ENCODE peak calls at places on chromosomes 13 and 19, in four cellular contexts. Z is BJ; U is colonic mucosa; K is effector memory CD4-positive, alpha-beta T cell. Y is an unnamed sample.

GRCh38 chr19:35295792-35296462 is 4.0 kb downstream of the MAG start:
- DNase-seq in U (no peak), Z (no peak), K (no peak), Y (peak)

GRCh38 chr19:3176715-3177501 is 1.7 kb upstream of the S1PR4 start:
- DNase-seq in U (peak), K (peak), Z (peak), Y (no peak)

GRCh38 chr13:76512676-76513277 is 373.4 kb downstream of the KCTD12 start:
- DNase-seq in U (no peak), K (no peak), Z (peak), Y (no peak)

GRCh38 chr19:18637644-18638630 is 1.1 kb downstream of the KLHL26 start:
- DNase-seq in K (no peak), Z (no peak), U (peak), Y (peak)

GRCh38 chr19:49415102-49415809 is 8.0 kb downstream of the PTH2 start:
- DNase-seq in K (no peak), Z (no peak), U (no peak), Y (no peak)

GRCh38 chr13:82747948-82748347 is 1134.3 kb downstream of the SLITRK1 start:
- DNase-seq in U (no peak), K (no peak), Z (peak), Y (no peak)

GRCh38 chr13:82467626-82468025 is 1414.6 kb downstream of the SLITRK1 start:
- DNase-seq in U (no peak), K (no peak), Z (no peak), Y (no peak)

GRCh38 chr13:94710881-94711560 is 1.3 kb downstream of the SOX21 start:
- DNase-seq in Z (no peak), K (no peak), U (no peak), Y (no peak)

GRCh38 chr13:26037302-26037701 is 14.5 kb downstream of the SHISA2 start:
- DNase-seq in Z (no peak), K (no peak), U (peak), Y (peak)

GRCh38 chr13:45496942-45497341 is 32.2 kb downstream of the COG3 start:
- DNase-seq in Z (no peak), K (no peak), U (no peak), Y (no peak)

GRCh38 chr19:15291089-15291488 is 41.2 kb downstream of the BRD4 start:
- DNase-seq in U (no peak), K (no peak), Z (no peak), Y (no peak)

GRCh38 chr19:7500811-7501450 is 12.1 kb upstream of the PEX11G start:
- DNase-seq in Z (no peak), K (no peak), U (peak), Y (peak)

GRCh38 chr19:16370671-16371391 is 46.2 kb downstream of the KLF2 start:
- DNase-seq in Z (no peak), K (no peak), U (no peak), Y (peak)

GRCh38 chr19:50820549-50821247 is 2.9 kb downstream of the KLK1 start:
- DNase-seq in U (peak), Z (no peak), K (no peak), Y (no peak)

GRCh38 chr13:99721606-99722384 is 220.5 kb downstream of the TM9SF2 start:
- DNase-seq in U (no peak), Z (no peak), K (no peak), Y (no peak)

GRCh38 chr13:98370806-98371553 is 193.9 kb upstream of the RNF113B start:
- DNase-seq in Z (peak), K (no peak), U (no peak), Y (no peak)

GRCh38 chr13:20065516-20065915 is 95.3 kb downstream of the GJA3 start:
- DNase-seq in U (no peak), Z (no peak), K (no peak), Y (no peak)

GRCh38 chr13:20058476-20058875 is 99.9 kb downstream of the ZMYM2 start:
- DNase-seq in Z (no peak), K (no peak), U (no peak), Y (no peak)

GRCh38 chr13:20069956-20070355 is 90.9 kb downstream of the GJA3 start:
- DNase-seq in U (no peak), Z (peak), K (no peak), Y (no peak)

GRCh38 chr13:20064128-20064527 is 96.7 kb downstream of the GJA3 start:
- DNase-seq in K (no peak), Z (no peak), U (no peak), Y (no peak)
- H3K4me3 ChIP-seq in K (no peak), Z (no peak), U (no peak), Y (no peak)

GRCh38 chr13:113854238-113855011 is 9.5 kb downstream of the GAS6 start:
- DNase-seq in U (peak), Z (no peak), K (no peak), Y (peak)
- H3K4me3 ChIP-seq in U (no peak), Z (no peak), K (no peak), Y (peak)

GRCh38 chr13:112209731-112210130 is 142.8 kb downstream of the SOX1 start:
- DNase-seq in U (no peak), K (no peak), Z (no peak), Y (no peak)
- H3K4me3 ChIP-seq in U (no peak), K (no peak), Z (no peak), Y (no peak)

GRCh38 chr19:29812080-29812880 is 489 bp downstream of the CCNE1 start:
- DNase-seq in U (peak), Z (no peak), K (no peak), Y (no peak)
- H3K4me3 ChIP-seq in U (peak), Z (peak), K (peak), Y (peak)

GRCh38 chr13:21067794-21068193 is 6.4 kb upstream of the LATS2 start:
- DNase-seq in Z (no peak), U (no peak), K (no peak), Y (no peak)

GRCh38 chr13:21069561-21070004 is 8.2 kb upstream of the LATS2 start:
- DNase-seq in K (no peak), U (no peak), Z (peak), Y (no peak)

GRCh38 chr13:21071015-21071414 is 9.6 kb upstream of the LATS2 start:
- DNase-seq in Z (no peak), U (no peak), K (no peak), Y (no peak)

GRCh38 chr13:21063031-21063430 is 1.6 kb upstream of the LATS2 start:
- DNase-seq in U (peak), Z (no peak), K (no peak), Y (no peak)

GRCh38 chr13:21066946-21067345 is 5.6 kb upstream of the LATS2 start:
- DNase-seq in Z (no peak), U (no peak), K (no peak), Y (no peak)
- H3K4me3 ChIP-seq in Z (no peak), U (no peak), K (no peak), Y (no peak)

GRCh38 chr19:36773223-36773579 is 594 bp upstream of the ZNF850 start:
- DNase-seq in U (no peak), K (no peak), Z (no peak), Y (no peak)
- H3K4me3 ChIP-seq in U (peak), K (peak), Z (peak), Y (peak)

DNA sequence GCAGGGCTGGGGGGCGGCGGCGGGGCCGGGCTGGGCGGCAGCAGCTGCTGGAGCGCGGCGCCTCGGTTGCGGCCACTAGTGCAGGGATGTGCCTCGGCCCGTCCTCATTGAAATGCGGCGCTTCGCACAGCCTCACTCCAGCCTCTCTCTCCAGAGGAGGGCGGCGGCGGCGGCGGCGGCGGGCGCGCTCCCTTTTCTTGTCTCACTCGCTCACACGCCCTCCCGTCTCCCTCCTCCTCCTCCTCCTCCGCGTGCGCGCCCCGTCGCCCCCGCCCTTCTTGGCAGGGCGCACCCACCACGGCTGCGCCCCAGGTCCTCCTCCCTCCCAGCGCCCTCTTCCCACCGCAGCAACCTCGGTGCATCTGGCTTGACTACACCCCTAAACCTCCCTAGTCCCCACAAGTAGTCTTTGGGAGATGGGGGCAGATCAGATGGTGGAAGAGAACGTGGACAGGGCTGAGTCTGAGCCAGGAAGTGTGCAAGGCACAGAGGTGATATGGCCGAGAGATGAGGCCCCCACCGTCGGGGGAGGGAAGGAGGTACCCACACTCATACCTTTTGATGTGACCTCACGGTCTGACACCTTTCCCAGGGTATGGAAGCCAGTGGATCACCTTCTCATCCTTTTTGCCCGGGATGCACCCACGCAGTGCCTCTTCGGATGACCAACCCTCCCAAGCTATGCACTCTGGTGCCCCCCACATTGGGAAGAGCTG is at the start of gene DCLK1:
- DNase-seq in Z (no peak), K (no peak), U (peak), Y (no peak)
- H3K4me3 ChIP-seq in Z (peak), K (no peak), U (peak), Y (no peak)

GRCh38 chr19:10580979-10581631 is 6.0 kb downstream of the AP1M2 start:
- DNase-seq in Z (peak), K (peak), U (peak), Y (peak)

GRCh38 chr19:10583021-10583776 is 3.9 kb downstream of the AP1M2 start:
- DNase-seq in U (no peak), K (no peak), Z (no peak), Y (no peak)

GRCh38 chr19:10587839-10588150 is 683 bp upstream of the AP1M2 start:
- DNase-seq in Z (no peak), K (no peak), U (no peak), Y (no peak)

GRCh38 chr19:10587022-10587838 is at the start of gene AP1M2:
- DNase-seq in Z (no peak), U (peak), K (no peak), Y (no peak)

GRCh38 chr19:10586396-10586795 is 716 bp downstream of the AP1M2 start:
- DNase-seq in K (no peak), U (no peak), Z (no peak), Y (no peak)
- H3K4me3 ChIP-seq in K (no peak), U (peak), Z (no peak), Y (no peak)

DNA sequence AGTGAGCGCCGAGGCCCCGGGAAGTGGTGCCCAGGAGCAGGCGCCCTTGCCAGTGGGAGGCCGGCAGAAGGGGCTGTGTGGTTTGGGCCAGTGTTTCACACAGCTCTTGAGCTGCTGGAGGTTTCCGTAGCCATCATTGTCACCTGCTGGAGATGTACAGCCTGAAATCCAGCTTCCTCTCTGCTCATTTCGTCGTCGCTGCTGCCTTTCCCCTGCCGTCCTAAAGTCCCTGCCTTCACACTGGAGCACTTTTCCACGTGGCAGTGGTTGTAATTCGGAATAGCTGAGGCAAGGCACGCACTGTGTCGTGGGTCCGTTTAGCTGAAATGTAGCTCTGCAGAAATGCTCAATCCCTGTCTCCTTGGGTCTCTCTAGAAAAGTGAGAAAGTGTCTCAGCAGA is 13.2 kb downstream of the DAZAP1 start:
- DNase-seq in U (no peak), Z (no peak), K (no peak), Y (no peak)
- H3K4me3 ChIP-seq in U (no peak), Z (no peak), K (no peak), Y (no peak)

DNA sequence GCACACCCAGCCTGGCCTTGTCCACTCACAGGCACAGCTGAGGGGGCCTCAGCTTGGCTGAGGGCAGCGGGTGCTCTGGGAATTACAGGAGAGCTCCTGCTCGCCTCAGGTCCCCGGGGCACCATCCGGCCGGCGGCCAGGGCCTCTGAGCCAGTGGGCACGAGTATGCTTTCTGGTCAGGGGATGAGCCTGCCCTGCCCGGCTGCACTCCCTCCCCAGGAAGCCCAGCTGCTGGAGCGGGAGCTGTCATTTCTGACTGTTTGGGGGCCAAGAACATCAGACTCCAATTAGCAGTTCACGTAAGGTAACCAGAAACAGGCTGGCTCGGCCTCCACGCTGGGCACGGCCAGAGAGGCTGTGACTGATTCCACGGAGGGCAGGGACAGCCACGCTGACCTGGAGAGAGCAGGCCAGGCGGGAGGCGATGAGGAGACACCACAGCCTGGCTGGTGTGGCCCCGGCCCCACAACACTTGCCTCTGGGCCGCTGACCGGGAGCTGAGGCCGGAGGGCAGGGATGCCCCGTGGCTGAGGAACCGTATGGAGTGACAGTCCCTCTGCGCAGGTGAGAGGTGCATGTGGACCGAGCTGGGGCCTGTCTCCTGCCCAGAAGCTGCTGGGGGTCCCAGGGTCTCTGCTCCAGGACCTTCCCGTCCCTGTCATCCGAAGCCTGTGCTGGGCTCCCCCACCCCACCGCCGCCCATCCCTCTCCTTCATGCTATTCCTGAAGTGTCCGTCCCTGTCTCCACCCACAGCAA is 15.5 kb downstream of the CEBPG start:
- DNase-seq in Z (no peak), U (no peak), K (no peak), Y (no peak)
- H3K4me3 ChIP-seq in Z (no peak), U (no peak), K (no peak), Y (no peak)

Y was measured in Jurkat, Clone E6-1.